ENCODE peak calls at places on chromosomes 4 and X, in eight cellular contexts. Y is foreskin fibroblast, D is amniotic stem cell, F is Calu3, N is NCI-H460, B is Kasumi-1, C is SW480, A is Right ventricle myocardium superior. Z is an unnamed sample.

GRCh38 chr4:78074747-78075146 is 17.6 kb downstream of the FRAS1 start:
- DNase-seq in B (no peak), Y (no peak), D (no peak), C (no peak), A (no peak), F (no peak), N (no peak), Z (no peak)

GRCh38 chr4:74540193-74540592 is 95.3 kb downstream of the AREG start:
- DNase-seq in B (no peak), A (no peak), N (no peak), D (no peak), Y (no peak), F (no peak), C (peak), Z (no peak)

GRCh38 chr4:1318488-1319213 is 28.4 kb upstream of the UVSSA start:
- DNase-seq in D (no peak), Y (no peak), B (no peak), A (peak), C (no peak), F (no peak), N (no peak), Z (no peak)

GRCh38 chr4:70544279-70544870 is 26.0 kb downstream of the AMTN start:
- DNase-seq in D (no peak), Y (no peak), C (peak), B (peak), A (no peak), N (peak), F (peak), Z (peak)

GRCh38 chr4:166777760-166778159 is 456.5 kb downstream of the SPOCK3 start:
- DNase-seq in A (no peak), B (no peak), N (no peak), C (no peak), F (no peak), D (no peak), Y (no peak), Z (no peak)

GRCh38 chr4:135418353-135418752 is 1216.8 kb upstream of the PABPC4L start:
- DNase-seq in B (peak), C (no peak), N (peak), F (no peak), A (no peak), D (peak), Y (no peak), Z (no peak)

GRCh38 chrX:71815121-71815905 is 52.2 kb downstream of the CXorf49B start:
- DNase-seq in A (no peak), N (no peak), D (no peak), Y (no peak), B (no peak), F (no peak), C (no peak), Z (no peak)

GRCh38 chr4:60579335-60579734 is 620.8 kb upstream of the ADGRL3 start:
- DNase-seq in F (no peak), D (no peak), N (no peak), B (peak), Y (no peak), C (no peak), A (no peak), Z (no peak)

GRCh38 chr4:139635966-139636365 is 29.7 kb upstream of the MGST2 start:
- DNase-seq in B (no peak), D (no peak), N (no peak), C (no peak), Y (no peak), F (no peak), A (no peak), Z (no peak)

GRCh38 chrX:70429759-70430158 is 6.6 kb downstream of the GDPD2 start:
- DNase-seq in N (no peak), F (no peak), D (no peak), B (no peak), A (no peak), C (no peak), Y (no peak), Z (no peak)

GRCh38 chr4:139084425-139085093 is 69.0 kb downstream of the NOCT start:
- DNase-seq in C (no peak), B (peak), N (no peak), D (no peak), A (no peak), F (no peak), Y (no peak), Z (no peak)

Z was measured in MV-4-11.